ENCODE peak calls at places on chromosomes 13 and 19, in six cellular contexts. E is PC-3, X is ovary, G is cardiac muscle cell, M is fibroblast of lung, S is sigmoid colon. J is an unnamed sample. For H3K4me1, the result is how much of the 10 kb centered on the place peaks cover.

GRCh38 chr13:79456051-79456450 is 24.9 kb upstream of the NDFIP2 start:
- DNase-seq in E (no peak), X (no peak), G (no peak), M (no peak), S (no peak), J (no peak)

GRCh38 chr13:73672492-73672891 is 461.7 kb downstream of the KLF12 start:
- DNase-seq in E (peak), X (no peak), G (no peak), M (peak), S (no peak), J (no peak)

GRCh38 chr19:42563352-42564210 is 31.1 kb downstream of the CEACAM8 start:
- DNase-seq in E (peak), X (no peak), G (peak), M (peak), S (no peak), J (peak)

GRCh38 chr19:5148794-5149190 is 179.9 kb downstream of the KDM4B start:
- DNase-seq in E (no peak), X (peak), G (no peak), M (no peak), S (no peak), J (no peak)

GRCh38 chr13:101217086-101217485 is 199.2 kb downstream of the NALCN start:
- DNase-seq in E (no peak), X (no peak), G (no peak), M (no peak), S (no peak), J (no peak)

GRCh38 chr13:41613471-41613870 is 156.1 kb downstream of the RGCC start:
- DNase-seq in E (no peak), X (no peak), G (no peak), M (no peak), S (no peak), J (peak)

GRCh38 chr13:90706631-90707030 is 640.9 kb upstream of the MIR17HG start:
- DNase-seq in E (no peak), X (no peak), G (no peak), M (no peak), S (no peak), J (no peak)

GRCh38 chr19:6730153-6730804 is 7.1 kb downstream of the GPR108 start:
- DNase-seq in E (no peak), X (peak), G (peak), M (no peak), S (peak), J (no peak)

GRCh38 chr19:55208880-55209429 is 346 bp downstream of the PTPRH start:
- DNase-seq in E (no peak), X (no peak), G (no peak), M (no peak), S (no peak), J (no peak)

GRCh38 chr13:30047154-30047874 is 196.9 kb upstream of the UBL3 start:
- DNase-seq in E (no peak), X (no peak), G (no peak), M (peak), S (no peak), J (no peak)

GRCh38 chr13:71867101-71867814 is at the start of gene DACH1:
- DNase-seq in E (peak), X (no peak), G (peak), M (peak), S (no peak), J (peak)

GRCh38 chr13:91922969-91923592 is 524.7 kb downstream of the GPC5 start:
- DNase-seq in E (no peak), X (no peak), G (peak), M (no peak), S (no peak), J (no peak)
- TF ChIP-seq CTCF in E (no peak), X (no peak), G (peak), M (no peak), S (no peak), J (peak)

GRCh38 chr19:16113727-16114126 is 2.0 kb downstream of the RAB8A start:
- DNase-seq in E (no peak), X (no peak), G (no peak), M (no peak), S (no peak), J (no peak)

GRCh38 chr19:16111909-16112752 is 442 bp downstream of the RAB8A start:
- DNase-seq in E (no peak), X (no peak), G (peak), M (no peak), S (peak), J (no peak)

GRCh38 chr19:16115309-16116039 is 3.8 kb downstream of the RAB8A start:
- DNase-seq in E (no peak), X (no peak), G (no peak), M (no peak), S (no peak), J (no peak)

GRCh38 chr19:16111160-16111908 is at the start of gene RAB8A:
- DNase-seq in E (peak), X (peak), G (peak), M (peak), S (peak), J (peak)

GRCh38 chr19:16112778-16113177 is 1.1 kb downstream of the RAB8A start:
- DNase-seq in E (no peak), X (no peak), G (peak), M (no peak), S (no peak), J (no peak)
- H3K4me1 ChIP-seq in E (under half), X (under half), G (under half), M (under half), S (under half), J (under half)

GRCh38 chr19:56667311-56667870 is 4.2 kb downstream of the ZNF835 start:
- DNase-seq in E (no peak), X (no peak), G (no peak), M (no peak), S (no peak), J (no peak)
- H3K4me3 ChIP-seq in E (no peak), X (no peak), G (no peak), M (no peak), S (no peak), J (no peak)

GRCh38 chr19:19520989-19521388 is 5.0 kb downstream of the NDUFA13 start:
- DNase-seq in E (no peak), X (no peak), G (no peak), M (no peak), S (no peak), J (no peak)

GRCh38 chr19:19523177-19523576 is 5.5 kb upstream of the YJEFN3 start:
- DNase-seq in E (no peak), X (no peak), G (no peak), M (no peak), S (no peak), J (no peak)

GRCh38 chr19:19525611-19526380 is 2.9 kb upstream of the YJEFN3 start:
- DNase-seq in E (no peak), X (no peak), G (no peak), M (no peak), S (no peak), J (no peak)

GRCh38 chr19:19526581-19527370 is 1.9 kb upstream of the YJEFN3 start:
- DNase-seq in E (no peak), X (no peak), G (no peak), M (no peak), S (no peak), J (no peak)

GRCh38 chr19:19524053-19524452 is 4.7 kb upstream of the YJEFN3 start:
- DNase-seq in E (no peak), X (no peak), G (no peak), M (no peak), S (no peak), J (no peak)
- TF ChIP-seq CTCF in E (no peak), X (no peak), G (no peak), M (no peak), S (no peak), J (no peak)

GRCh38 chr13:97324115-97324514 is 102.0 kb downstream of the MBNL2 start:
- DNase-seq in E (no peak), X (no peak), G (no peak), M (no peak), S (no peak), J (no peak)
- H3K4me1 ChIP-seq in E (under half), X (under half), G (under half), M (under half), S (half or more), J (under half)

J was measured in Caco-2.